ENCODE peak calls at places on chromosomes 1 and 21, in six cellular contexts. Z is transverse colon, P is GM12878, H is lower leg skin, J is ovary, U is breast epithelium. S is an unnamed sample.

GRCh38 chr1:50368179-50369007 is 54.9 kb downstream of the DMRTA2 start:
- DNase-seq in Z (peak; percentile 35), U (no peak), P (no peak), H (no peak), J (peak; percentile 52), S (peak; percentile 34)

GRCh38 chr21:37045556-37045955 is 27.3 kb downstream of the PIGP start:
- DNase-seq in H (no peak), U (no peak), Z (no peak), P (no peak), J (no peak), S (no peak)

GRCh38 chr21:42164064-42164789 is 54.7 kb upstream of the ABCG1 start:
- DNase-seq in P (no peak), U (peak; percentile 52), Z (peak; percentile 83), J (no peak), H (peak; percentile 91), S (peak; percentile 67)

GRCh38 chr1:223052931-223053330 is 90.1 kb downstream of the TLR5 start:
- DNase-seq in P (no peak), Z (no peak), J (no peak), U (no peak), H (no peak), S (no peak)

GRCh38 chr1:102942324-102942723 is 166.0 kb downstream of the COL11A1 start:
- DNase-seq in P (no peak), J (no peak), H (no peak), U (no peak), Z (no peak), S (no peak)

GRCh38 chr1:6347641-6348487 is 45.7 kb downstream of the ACOT7 start:
- DNase-seq in Z (peak; percentile 68), U (no peak), H (no peak), J (no peak), P (no peak), S (peak; percentile 49)

GRCh38 chr1:201274616-201275265 is 8.6 kb upstream of the PKP1 start:
- DNase-seq in H (no peak), J (no peak), P (no peak), U (no peak), Z (no peak), S (no peak)

GRCh38 chr1:236753554-236753953 is 41.5 kb upstream of the MTR start:
- DNase-seq in P (no peak), H (no peak), Z (no peak), U (no peak), J (no peak), S (peak; percentile 59)

GRCh38 chr1:29650041-29650400 is 413.7 kb downstream of the PTPRU start:
- DNase-seq in H (no peak), Z (no peak), U (no peak), J (no peak), P (no peak), S (no peak)

GRCh38 chr21:34599534-34600101 is 15.3 kb downstream of the RCAN1 start:
- DNase-seq in H (no peak), Z (no peak), J (no peak), U (no peak), P (no peak), S (no peak)

GRCh38 chr1:164682570-164682969 is 123.6 kb downstream of the PBX1 start:
- DNase-seq in H (no peak), Z (no peak), U (no peak), P (no peak), J (no peak), S (no peak)

GRCh38 chr1:84247425-84248220 is 53.9 kb upstream of the SAMD13 start:
- DNase-seq in U (no peak), P (no peak), J (no peak), H (no peak), Z (peak; percentile 68), S (no peak)

GRCh38 chr1:11653616-11654570 is at the start of gene FBXO2:
- DNase-seq in J (no peak), Z (peak; percentile 33), U (no peak), H (no peak), P (no peak), S (no peak)

GRCh38 chr21:42160111-42160949 is 58.6 kb upstream of the ABCG1 start:
- DNase-seq in Z (no peak), H (peak; percentile 78), J (no peak), P (no peak), U (peak; percentile 43), S (no peak)

GRCh38 chr1:64539808-64540207 is 69.9 kb downstream of the CACHD1 start:
- DNase-seq in P (no peak), J (peak; percentile 80), H (peak; percentile 89), U (no peak), Z (peak; percentile 52), S (no peak)

GRCh38 chr21:45499970-45500575 is 42.2 kb downstream of the SLC19A1 start:
- DNase-seq in H (peak; percentile 21), J (peak; percentile 20), U (no peak), Z (no peak), P (no peak), S (no peak)

GRCh38 chr1:4275083-4275482 is 375.0 kb upstream of the C1orf174 start:
- DNase-seq in U (no peak), Z (no peak), P (no peak), H (no peak), J (no peak), S (no peak)

GRCh38 chr1:222815367-222815765 is 527 bp downstream of the DISP1 start:
- DNase-seq in J (no peak), P (no peak), H (no peak), Z (peak; percentile 61), U (peak; percentile 57), S (no peak)

GRCh38 chr1:222243902-222244301 is 304.0 kb downstream of the HHIPL2 start:
- DNase-seq in P (no peak), H (no peak), J (no peak), U (no peak), Z (no peak), S (no peak)

GRCh38 chr1:202844259-202844658 is 33.5 kb downstream of the PCAT6 start:
- DNase-seq in Z (no peak), H (no peak), J (no peak), P (no peak), U (no peak), S (no peak)

GRCh38 chr1:96236156-96236739 is 485.3 kb upstream of the PTBP2 start:
- DNase-seq in H (no peak), U (no peak), J (no peak), Z (peak; percentile 8), P (no peak), S (peak; percentile 70)

GRCh38 chr1:109060707-109061106 is 15.1 kb downstream of the TAF13 start:
- DNase-seq in U (no peak), Z (no peak), H (no peak), J (no peak), P (no peak), S (no peak)

GRCh38 chr1:51101976-51102375 is at the start of gene C1orf185:
- DNase-seq in Z (no peak), J (no peak), U (no peak), P (no peak), H (no peak), S (no peak)

GRCh38 chr1:65395887-65396612 is 24.4 kb upstream of the LEPR start:
- DNase-seq in H (no peak), U (no peak), J (no peak), Z (no peak), P (no peak), S (no peak)

GRCh38 chr1:166489670-166490436 is 323.1 kb upstream of the FAM78B start:
- DNase-seq in P (peak; percentile 60), J (no peak), Z (peak; percentile 22), H (no peak), U (no peak), S (peak; percentile 76)
- H3K4me3 ChIP-seq in P (peak overlapping the region; percentile 51), J (peak overlapping the region; percentile 31), Z (peak overlapping the region; percentile 51), H (no peak overlapping the region), U (peak overlapping the region; percentile 50), S (peak overlapping the region; percentile 58)

GRCh38 chr1:53837924-53838653 is at the start of gene NDC1:
- DNase-seq in P (peak; percentile 91), U (peak; percentile 75), Z (peak; percentile 92), H (peak; percentile 96), J (peak; percentile 91), S (peak; percentile 97)
- TF ChIP-seq POLR2A in P (peak; percentile 94), U (no peak), Z (peak; percentile 38), H (no peak), J (no peak), S (peak; percentile 43)

DNA sequence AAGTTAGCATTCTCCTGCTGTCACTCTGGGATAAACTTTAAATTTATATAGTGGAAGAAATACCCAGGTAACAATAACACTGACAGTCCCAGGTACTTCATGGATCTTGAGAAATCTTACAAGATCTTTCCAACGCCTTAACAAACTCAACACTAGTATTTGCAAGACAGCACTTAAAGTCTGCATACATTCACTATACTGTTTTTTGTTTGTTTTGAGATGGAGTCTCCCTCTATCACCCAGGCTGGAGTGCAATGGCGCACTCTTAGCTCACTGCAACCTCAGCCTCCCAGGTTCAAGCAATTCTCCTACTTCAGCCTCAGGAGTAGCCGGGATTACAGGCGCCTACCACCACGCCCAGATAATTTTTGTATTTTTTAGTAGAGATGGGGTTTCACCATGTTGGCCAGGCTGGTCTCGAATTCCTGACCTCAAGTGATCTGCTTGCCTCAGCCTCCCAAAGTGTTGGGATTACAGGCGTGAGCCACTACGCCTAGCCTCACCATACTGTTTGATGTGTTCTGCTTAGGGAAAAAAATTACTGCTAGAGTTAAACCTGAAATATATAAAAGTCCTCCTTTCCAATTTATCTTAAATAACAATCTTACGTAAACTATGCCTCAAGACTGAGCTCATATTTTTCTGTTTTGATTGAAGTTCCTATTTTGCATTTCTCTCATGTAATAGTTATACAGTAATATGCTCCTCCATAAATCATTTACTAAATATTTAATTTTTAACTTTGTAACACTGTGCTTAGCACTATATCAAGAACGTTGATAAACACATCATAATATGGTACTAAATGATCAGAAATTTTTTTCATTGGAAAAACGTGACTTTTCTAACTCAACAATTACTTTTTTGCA is 17.5 kb downstream of the EYA3 start:
- DNase-seq in P (no peak), U (no peak), H (no peak), J (no peak), Z (no peak), S (no peak)
- H3K4me3 ChIP-seq in P (peak overlapping the region; percentile 8), U (no peak overlapping the region), H (no peak overlapping the region), J (no peak overlapping the region), Z (no peak overlapping the region), S (no peak overlapping the region)

GRCh38 chr1:116558140-116558549 is 12.7 kb downstream of the CD58 start:
- DNase-seq in H (no peak), Z (no peak), J (no peak), U (no peak), P (no peak), S (no peak)

GRCh38 chr1:116554924-116555323 is 15.9 kb downstream of the CD58 start:
- DNase-seq in H (no peak), P (no peak), J (no peak), Z (no peak), U (no peak), S (no peak)

GRCh38 chr1:116556289-116557006 is 14.4 kb downstream of the CD58 start:
- DNase-seq in P (peak; percentile 96), Z (peak; percentile 80), H (peak; percentile 90), J (no peak), U (no peak), S (peak; percentile 73)

GRCh38 chr1:116559304-116559761 is 11.5 kb downstream of the CD58 start:
- DNase-seq in U (no peak), P (no peak), J (no peak), Z (no peak), H (no peak), S (no peak)

DNA sequence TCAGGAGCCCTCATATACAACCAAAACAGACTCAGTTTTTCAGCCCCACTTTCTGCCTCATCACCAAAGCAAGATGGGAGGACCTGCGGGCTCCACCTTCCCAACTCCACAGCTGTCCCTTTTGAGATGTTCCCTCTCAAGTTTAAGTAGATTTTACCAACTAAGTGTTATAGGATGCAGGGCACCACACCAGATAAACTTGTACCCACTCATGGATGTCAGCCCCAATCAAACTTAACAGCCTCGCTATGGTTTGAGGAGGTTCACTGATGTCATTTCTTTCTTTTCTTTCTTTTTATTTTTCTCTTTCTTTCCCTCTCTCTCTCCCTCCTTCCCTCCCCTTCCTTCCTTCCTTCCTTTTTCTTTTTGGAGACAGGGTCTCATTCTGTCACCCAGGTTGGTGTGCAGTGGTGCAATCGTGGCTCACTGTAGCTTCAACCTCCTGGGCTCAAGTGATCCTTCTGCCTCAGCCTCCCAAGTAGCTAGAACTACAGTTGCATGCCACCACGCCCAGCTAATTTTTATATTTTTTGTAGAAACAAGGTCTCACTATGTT is 13.4 kb downstream of the CD58 start:
- DNase-seq in U (no peak), J (no peak), P (no peak), Z (no peak), H (no peak), S (no peak)
- TF ChIP-seq POLR2A in U (no peak), J (no peak), P (no peak), Z (no peak), H (no peak), S (no peak)

S was measured in NB4.